ENCODE peak calls at places on chromosomes 5 and 9, in five cellular contexts. P is stomach, K is right lobe of liver, D is astrocyte, Q is right atrium auricular region. A is an unnamed sample.

GRCh38 chr5:1661311-1661710 is 137.6 kb upstream of the LPCAT1 start:
- DNase-seq in P (no peak), K (no peak), D (no peak), Q (peak), A (peak)

GRCh38 chr5:39387293-39387692 is 23.0 kb upstream of the C9 start:
- DNase-seq in P (no peak), K (no peak), D (no peak), Q (no peak), A (no peak)

GRCh38 chr9:38144421-38144820 is 75.4 kb upstream of the SHB start:
- DNase-seq in P (no peak), K (no peak), D (peak), Q (no peak), A (no peak)

GRCh38 chr9:123049589-123050222 is 16.2 kb downstream of the GPR21 start:
- DNase-seq in P (peak), K (no peak), D (peak), Q (no peak), A (no peak)

GRCh38 chr9:71147368-71147767 is 25.9 kb upstream of the TRPM3 start:
- DNase-seq in P (no peak), K (no peak), D (no peak), Q (no peak), A (no peak)

GRCh38 chr9:28887188-28887884 is 1314.1 kb upstream of the C9orf72 start:
- DNase-seq in P (no peak), K (no peak), D (no peak), Q (no peak), A (no peak)

GRCh38 chr9:79057576-79057975 is 514.2 kb upstream of the TLE4 start:
- DNase-seq in P (no peak), K (no peak), D (no peak), Q (no peak), A (no peak)

GRCh38 chr9:72628191-72628590 is 106.8 kb downstream of the TMC1 start:
- DNase-seq in P (no peak), K (no peak), D (no peak), Q (no peak), A (no peak)

GRCh38 chr9:21813575-21814473 is 11.4 kb downstream of the MTAP start:
- DNase-seq in P (peak), K (no peak), D (peak), Q (peak), A (no peak)

GRCh38 chr9:4741365-4742031 is 496 bp upstream of the AK3 start:
- DNase-seq in P (peak), K (peak), D (no peak), Q (no peak), A (peak)

GRCh38 chr9:137252555-137253506 is 1.7 kb downstream of the STPG3 start:
- DNase-seq in P (no peak), K (no peak), D (no peak), Q (no peak), A (no peak)

GRCh38 chr5:107430077-107430625 is 240.6 kb downstream of the EFNA5 start:
- DNase-seq in P (no peak), K (no peak), D (no peak), Q (no peak), A (no peak)

GRCh38 chr5:94748212-94748611 is 129.7 kb downstream of the SLF1 start:
- DNase-seq in P (no peak), K (no peak), D (no peak), Q (no peak), A (no peak)

GRCh38 chr9:123048748-123049147 is 15.3 kb downstream of the GPR21 start:
- DNase-seq in P (no peak), K (no peak), D (peak), Q (no peak), A (no peak)

GRCh38 chr5:149128023-149128875 is 13.0 kb upstream of the ABLIM3 start:
- DNase-seq in P (no peak), K (no peak), D (no peak), Q (no peak), A (no peak)

GRCh38 chr9:117253256-117253655 is 161.6 kb downstream of the ASTN2 start:
- DNase-seq in P (no peak), K (no peak), D (no peak), Q (no peak), A (no peak)

GRCh38 chr5:170049713-170050112 is 56.0 kb upstream of the FOXI1 start:
- DNase-seq in P (no peak), K (no peak), D (no peak), Q (no peak), A (no peak)

GRCh38 chr5:159156839-159157238 is 52.5 kb downstream of the RNF145 start:
- DNase-seq in P (no peak), K (no peak), D (peak), Q (no peak), A (no peak)

GRCh38 chr9:97502222-97502983 is 937 bp downstream of the TMOD1 start:
- DNase-seq in P (no peak), K (peak), D (no peak), Q (no peak), A (no peak)

GRCh38 chr5:74766348-74766886 is 500 bp downstream of the GFM2 start:
- DNase-seq in P (no peak), K (no peak), D (peak), Q (no peak), A (no peak)

GRCh38 chr5:102388235-102388634 is 92.2 kb upstream of the SLCO4C1 start:
- DNase-seq in P (no peak), K (no peak), D (no peak), Q (no peak), A (no peak)

GRCh38 chr5:175542232-175542965 is 64.0 kb downstream of the SFXN1 start:
- DNase-seq in P (peak), K (no peak), D (no peak), Q (no peak), A (no peak)

GRCh38 chr5:81205058-81205457 is 28.1 kb upstream of the CKMT2 start:
- DNase-seq in P (no peak), K (no peak), D (no peak), Q (no peak), A (no peak)

GRCh38 chr5:59187772-59188347 is 605.0 kb downstream of the RAB3C start:
- DNase-seq in P (no peak), K (no peak), D (peak), Q (no peak), A (no peak)

GRCh38 chr9:37030591-37030939 is 3.5 kb downstream of the PAX5 start:
- DNase-seq in P (no peak), K (no peak), D (no peak), Q (no peak), A (no peak)

GRCh38 chr5:52269395-52269794 is 518.3 kb upstream of the ITGA1 start:
- DNase-seq in P (no peak), K (no peak), D (no peak), Q (no peak), A (no peak)
- H3K4me3 ChIP-seq in P (peak), K (no peak), D (no peak), Q (no peak), A (no peak)

GRCh38 chr9:133088756-133089155 is 27.0 kb downstream of the CEL start:
- DNase-seq in P (no peak), K (no peak), D (no peak), Q (no peak), A (no peak)

GRCh38 chr9:133089271-133089671 is 27.5 kb downstream of the CEL start:
- DNase-seq in P (no peak), K (no peak), D (no peak), Q (no peak), A (no peak)

GRCh38 chr9:133086894-133087293 is 25.1 kb downstream of the CEL start:
- DNase-seq in P (no peak), K (no peak), D (no peak), Q (no peak), A (no peak)

GRCh38 chr9:133087429-133088145 is 25.8 kb downstream of the CEL start:
- DNase-seq in P (no peak), K (no peak), D (no peak), Q (no peak), A (no peak)

GRCh38 chr9:133088146-133088750 is 26.5 kb downstream of the CEL start:
- DNase-seq in P (no peak), K (no peak), D (no peak), Q (no peak), A (no peak)
- H3K4me3 ChIP-seq in P (no peak), K (no peak), D (no peak), Q (no peak), A (no peak)

GRCh38 chr9:7163957-7164356 is 406.2 kb downstream of the KDM4C start:
- DNase-seq in P (no peak), K (no peak), D (no peak), Q (no peak), A (no peak)
- H3K4me3 ChIP-seq in P (no peak), K (no peak), D (no peak), Q (no peak), A (no peak)

GRCh38 chr9:94031946-94032345 is 52.3 kb upstream of the PTPDC1 start:
- DNase-seq in P (no peak), K (no peak), D (peak), Q (no peak), A (no peak)
- H3K4me3 ChIP-seq in P (no peak), K (no peak), D (no peak), Q (peak), A (peak)

GRCh38 chr5:139863855-139864558 is 68.4 kb downstream of the PSD2 start:
- DNase-seq in P (peak), K (peak), D (peak), Q (peak), A (peak)
- H3K4me3 ChIP-seq in P (no peak), K (no peak), D (no peak), Q (no peak), A (no peak)

DNA sequence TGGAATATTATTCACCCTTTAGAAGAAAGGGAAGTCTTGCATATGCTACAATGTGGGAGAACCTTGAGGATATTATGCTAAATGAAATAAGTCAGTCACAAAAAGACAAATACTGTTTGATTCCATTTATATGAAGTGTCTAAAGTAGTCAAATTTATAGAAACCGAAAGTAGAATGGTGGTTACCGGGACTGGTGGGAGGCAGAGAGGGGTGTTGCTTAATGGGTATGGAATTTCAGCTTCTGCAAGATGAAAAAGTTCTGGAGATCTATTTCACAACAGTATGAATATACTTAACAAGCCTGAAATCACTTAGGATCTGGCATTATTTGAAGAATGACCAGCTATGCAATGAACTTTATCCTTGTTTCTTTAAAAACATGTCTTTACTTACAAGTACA is 14.6 kb upstream of the FREM1 start:
- DNase-seq in P (no peak), K (no peak), D (no peak), Q (no peak), A (no peak)
- H3K4me3 ChIP-seq in P (no peak), K (no peak), D (no peak), Q (peak), A (peak)

GRCh38 chr5:132076202-132076830 is 2.7 kb downstream of the CSF2 start:
- DNase-seq in P (no peak), K (no peak), D (no peak), Q (no peak), A (no peak)

GRCh38 chr5:132073231-132074013 is at the start of gene CSF2:
- DNase-seq in P (no peak), K (no peak), D (peak), Q (no peak), A (peak)

GRCh38 chr5:132075719-132076077 is 2.1 kb downstream of the CSF2 start:
- DNase-seq in P (no peak), K (no peak), D (no peak), Q (no peak), A (no peak)

GRCh38 chr5:132074091-132074771 is 642 bp downstream of the CSF2 start:
- DNase-seq in P (no peak), K (no peak), D (no peak), Q (no peak), A (no peak)

GRCh38 chr5:132074772-132075718 is 1.5 kb downstream of the CSF2 start:
- DNase-seq in P (no peak), K (no peak), D (no peak), Q (no peak), A (no peak)
- H3K4me3 ChIP-seq in P (no peak), K (no peak), D (no peak), Q (no peak), A (no peak)

DNA sequence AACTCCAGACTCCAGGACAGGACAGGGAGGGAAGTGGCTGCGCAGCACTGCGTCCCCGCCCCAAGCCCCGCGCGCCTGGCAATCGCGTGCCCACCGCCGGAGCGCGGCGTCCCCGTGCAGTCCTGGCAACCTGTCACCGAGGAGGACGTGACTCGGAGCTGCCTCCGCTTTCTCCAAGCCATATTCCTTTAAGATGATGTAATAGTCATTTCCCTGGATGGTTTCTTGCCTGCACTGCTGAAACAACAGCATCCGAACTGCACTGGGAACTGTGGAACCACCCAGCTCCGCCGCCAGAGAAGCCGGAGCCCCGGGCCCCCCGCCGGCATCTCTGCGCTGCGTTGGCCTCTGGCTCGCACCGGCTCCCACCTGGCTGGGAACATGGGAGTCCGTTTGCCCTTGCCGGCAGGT is 34.5 kb downstream of the KCTD16 start:
- DNase-seq in P (no peak), K (no peak), D (peak), Q (no peak), A (peak)
- H3K4me3 ChIP-seq in P (peak), K (no peak), D (peak), Q (peak), A (peak)

GRCh38 chr9:109967651-109968331 is 187.8 kb downstream of the PALM2AKAP2 start:
- DNase-seq in P (no peak), K (no peak), D (no peak), Q (no peak), A (no peak)
- H3K4me3 ChIP-seq in P (no peak), K (no peak), D (no peak), Q (no peak), A (no peak)

GRCh38 chr5:179824745-179825112 is 4.0 kb downstream of the SQSTM1 start:
- DNase-seq in P (no peak), K (no peak), D (no peak), Q (no peak), A (no peak)

GRCh38 chr5:179822059-179822432 is 1.3 kb downstream of the SQSTM1 start:
- DNase-seq in P (no peak), K (no peak), D (no peak), Q (no peak), A (no peak)

GRCh38 chr5:179825655-179826182 is 5.0 kb downstream of the SQSTM1 start:
- DNase-seq in P (no peak), K (peak), D (no peak), Q (no peak), A (no peak)

GRCh38 chr5:179822444-179822990 is 1.8 kb downstream of the SQSTM1 start:
- DNase-seq in P (no peak), K (no peak), D (no peak), Q (no peak), A (no peak)

GRCh38 chr5:179823937-179824744 is 3.4 kb downstream of the SQSTM1 start:
- DNase-seq in P (no peak), K (peak), D (no peak), Q (no peak), A (no peak)
- H3K4me3 ChIP-seq in P (peak), K (peak), D (no peak), Q (no peak), A (no peak)